ENCODE peak calls at places on chromosome 22, in nine cellular contexts. One of them, this sample, is unnamed.

GRCh38 chr22:22713416-22713815 is 69.0 kb downstream of the GGTLC2 start:
- DNase-seq in right atrium auricular region: no peak
- DNase-seq in heart left ventricle: no peak
- DNase-seq in CD8-positive, alpha-beta memory T cell: no peak
- DNase-seq in prostate gland: no peak
- DNase-seq in transverse colon: no peak
- DNase-seq in brain microvascular endothelial cell: no peak
- DNase-seq in neuronal stem cell: no peak
- DNase-seq in effector memory CD4-positive, alpha-beta T cell: no peak
- DNase-seq in this sample: no peak

GRCh38 chr22:19876941-19877625 is 22.4 kb upstream of the GNB1L start:
- DNase-seq in effector memory CD4-positive, alpha-beta T cell: no peak
- DNase-seq in transverse colon: no peak
- DNase-seq in right atrium auricular region: no peak
- DNase-seq in CD8-positive, alpha-beta memory T cell: no peak
- DNase-seq in brain microvascular endothelial cell: no peak
- DNase-seq in neuronal stem cell: no peak
- DNase-seq in prostate gland: no peak
- DNase-seq in heart left ventricle: no peak
- DNase-seq in this sample: peak; percentile 11

GRCh38 chr22:45009881-45010531 is at the start of gene PHF21B:
- DNase-seq in CD8-positive, alpha-beta memory T cell: no peak
- DNase-seq in transverse colon: no peak
- DNase-seq in brain microvascular endothelial cell: no peak
- DNase-seq in right atrium auricular region: no peak
- DNase-seq in heart left ventricle: peak; percentile 60
- DNase-seq in neuronal stem cell: peak; percentile 86
- DNase-seq in prostate gland: peak; percentile 70
- DNase-seq in effector memory CD4-positive, alpha-beta T cell: no peak
- DNase-seq in this sample: no peak

GRCh38 chr22:33515733-33516297 is 404.5 kb downstream of the LARGE1 start:
- DNase-seq in neuronal stem cell: no peak
- DNase-seq in right atrium auricular region: no peak
- DNase-seq in heart left ventricle: no peak
- DNase-seq in CD8-positive, alpha-beta memory T cell: no peak
- DNase-seq in brain microvascular endothelial cell: no peak
- DNase-seq in prostate gland: no peak
- DNase-seq in effector memory CD4-positive, alpha-beta T cell: no peak
- DNase-seq in transverse colon: no peak
- DNase-seq in this sample: peak; percentile 76

GRCh38 chr22:36816635-36817428 is at the start of gene PVALB:
- DNase-seq in right atrium auricular region: no peak
- DNase-seq in transverse colon: no peak
- DNase-seq in effector memory CD4-positive, alpha-beta T cell: no peak
- DNase-seq in brain microvascular endothelial cell: peak; percentile 2
- DNase-seq in prostate gland: no peak
- DNase-seq in CD8-positive, alpha-beta memory T cell: no peak
- DNase-seq in heart left ventricle: no peak
- DNase-seq in neuronal stem cell: no peak
- DNase-seq in this sample: no peak

GRCh38 chr22:49571326-49571725 is 256.3 kb downstream of the BRD1 start:
- DNase-seq in neuronal stem cell: no peak
- DNase-seq in effector memory CD4-positive, alpha-beta T cell: no peak
- DNase-seq in CD8-positive, alpha-beta memory T cell: no peak
- DNase-seq in prostate gland: no peak
- DNase-seq in transverse colon: no peak
- DNase-seq in heart left ventricle: no peak
- DNase-seq in right atrium auricular region: no peak
- DNase-seq in brain microvascular endothelial cell: no peak
- DNase-seq in this sample: peak; percentile 8

GRCh38 chr22:50528682-50529415 is 963 bp downstream of the TYMP start:
- DNase-seq in heart left ventricle: no peak
- DNase-seq in brain microvascular endothelial cell: no peak
- DNase-seq in neuronal stem cell: no peak
- DNase-seq in prostate gland: no peak
- DNase-seq in effector memory CD4-positive, alpha-beta T cell: no peak
- DNase-seq in right atrium auricular region: no peak
- DNase-seq in transverse colon: peak; percentile 26
- DNase-seq in CD8-positive, alpha-beta memory T cell: no peak
- DNase-seq in this sample: peak; percentile 50

GRCh38 chr22:48941903-48942625 is 885.6 kb downstream of the BRD1 start:
- DNase-seq in CD8-positive, alpha-beta memory T cell: no peak
- DNase-seq in prostate gland: no peak
- DNase-seq in transverse colon: peak; percentile 1
- DNase-seq in right atrium auricular region: peak; percentile 28
- DNase-seq in brain microvascular endothelial cell: no peak
- DNase-seq in heart left ventricle: no peak
- DNase-seq in neuronal stem cell: no peak
- DNase-seq in effector memory CD4-positive, alpha-beta T cell: no peak
- DNase-seq in this sample: no peak

GRCh38 chr22:30453731-30454510 is 17.9 kb downstream of the SEC14L3 start:
- DNase-seq in effector memory CD4-positive, alpha-beta T cell: no peak
- DNase-seq in prostate gland: no peak
- DNase-seq in right atrium auricular region: no peak
- DNase-seq in transverse colon: no peak
- DNase-seq in heart left ventricle: no peak
- DNase-seq in neuronal stem cell: no peak
- DNase-seq in CD8-positive, alpha-beta memory T cell: no peak
- DNase-seq in brain microvascular endothelial cell: no peak
- DNase-seq in this sample: no peak

GRCh38 chr22:31520036-31520435 is 23.7 kb downstream of the SFI1 start:
- DNase-seq in neuronal stem cell: no peak
- DNase-seq in CD8-positive, alpha-beta memory T cell: no peak
- DNase-seq in transverse colon: no peak
- DNase-seq in right atrium auricular region: no peak
- DNase-seq in brain microvascular endothelial cell: no peak
- DNase-seq in effector memory CD4-positive, alpha-beta T cell: no peak
- DNase-seq in heart left ventricle: no peak
- DNase-seq in prostate gland: no peak
- DNase-seq in this sample: no peak

GRCh38 chr22:37465721-37466120 is 20.5 kb downstream of the MFNG start:
- DNase-seq in heart left ventricle: no peak
- DNase-seq in neuronal stem cell: no peak
- DNase-seq in prostate gland: no peak
- DNase-seq in effector memory CD4-positive, alpha-beta T cell: no peak
- DNase-seq in transverse colon: no peak
- DNase-seq in right atrium auricular region: no peak
- DNase-seq in brain microvascular endothelial cell: no peak
- DNase-seq in CD8-positive, alpha-beta memory T cell: no peak
- DNase-seq in this sample: no peak

GRCh38 chr22:42732071-42732470 is 11.4 kb upstream of the A4GALT start:
- DNase-seq in CD8-positive, alpha-beta memory T cell: no peak
- DNase-seq in heart left ventricle: no peak
- DNase-seq in brain microvascular endothelial cell: no peak
- DNase-seq in transverse colon: no peak
- DNase-seq in effector memory CD4-positive, alpha-beta T cell: no peak
- DNase-seq in neuronal stem cell: no peak
- DNase-seq in right atrium auricular region: no peak
- DNase-seq in prostate gland: no peak
- DNase-seq in this sample: no peak

GRCh38 chr22:42725606-42726355 is 5.1 kb upstream of the A4GALT start:
- DNase-seq in transverse colon: no peak
- DNase-seq in heart left ventricle: no peak
- DNase-seq in CD8-positive, alpha-beta memory T cell: no peak
- DNase-seq in brain microvascular endothelial cell: no peak
- DNase-seq in prostate gland: no peak
- DNase-seq in right atrium auricular region: no peak
- DNase-seq in neuronal stem cell: no peak
- DNase-seq in effector memory CD4-positive, alpha-beta T cell: no peak
- DNase-seq in this sample: no peak

GRCh38 chr22:42724062-42724461 is 3.4 kb upstream of the A4GALT start:
- DNase-seq in heart left ventricle: no peak
- DNase-seq in transverse colon: no peak
- DNase-seq in prostate gland: no peak
- DNase-seq in right atrium auricular region: no peak
- DNase-seq in neuronal stem cell: no peak
- DNase-seq in brain microvascular endothelial cell: no peak
- DNase-seq in effector memory CD4-positive, alpha-beta T cell: no peak
- DNase-seq in CD8-positive, alpha-beta memory T cell: no peak
- DNase-seq in this sample: no peak

GRCh38 chr22:42721045-42721434 is 370 bp upstream of the A4GALT start:
- DNase-seq in right atrium auricular region: no peak
- DNase-seq in prostate gland: no peak
- DNase-seq in transverse colon: no peak
- DNase-seq in heart left ventricle: no peak
- DNase-seq in CD8-positive, alpha-beta memory T cell: no peak
- DNase-seq in brain microvascular endothelial cell: no peak
- DNase-seq in effector memory CD4-positive, alpha-beta T cell: no peak
- DNase-seq in neuronal stem cell: no peak
- DNase-seq in this sample: no peak

DNA sequence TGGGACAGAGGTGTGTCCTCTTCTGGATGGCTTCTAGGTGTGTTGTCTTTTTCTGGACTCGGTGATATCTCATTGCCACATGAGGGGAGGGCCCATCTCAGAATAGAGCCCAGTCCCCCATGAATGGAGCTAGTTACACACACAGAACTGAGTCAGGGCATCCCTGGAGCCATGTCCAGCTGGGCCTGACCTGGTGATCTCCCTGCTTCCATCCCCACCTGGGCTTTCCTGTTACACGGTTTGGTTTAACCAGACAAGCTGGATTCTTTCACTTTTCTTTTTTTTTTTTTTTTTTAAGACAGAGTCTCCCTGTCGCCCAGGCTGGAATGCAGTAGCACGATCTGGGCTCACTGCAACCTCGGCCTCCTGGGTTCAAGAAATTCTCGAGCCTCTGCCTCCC is 6.1 kb upstream of the A4GALT start:
- DNase-seq in CD8-positive, alpha-beta memory T cell: no peak
- DNase-seq in transverse colon: no peak
- DNase-seq in heart left ventricle: no peak
- DNase-seq in neuronal stem cell: no peak
- DNase-seq in prostate gland: no peak
- DNase-seq in right atrium auricular region: no peak
- DNase-seq in brain microvascular endothelial cell: no peak
- DNase-seq in effector memory CD4-positive, alpha-beta T cell: no peak
- DNase-seq in this sample: no peak
- H3K27ac ChIP-seq in CD8-positive, alpha-beta memory T cell: no peak overlapping the region
- H3K27ac ChIP-seq in transverse colon: no peak overlapping the region
- H3K27ac ChIP-seq in heart left ventricle: no peak overlapping the region
- H3K27ac ChIP-seq in neuronal stem cell: no peak overlapping the region
- H3K27ac ChIP-seq in prostate gland: peak overlapping the region; percentile 72
- H3K27ac ChIP-seq in right atrium auricular region: no peak overlapping the region
- H3K27ac ChIP-seq in brain microvascular endothelial cell: no peak overlapping the region
- H3K27ac ChIP-seq in effector memory CD4-positive, alpha-beta T cell: no peak overlapping the region
- H3K27ac ChIP-seq in this sample: no peak overlapping the region

GRCh38 chr22:46272196-46272595 is 4.4 kb downstream of the TTC38 start:
- DNase-seq in brain microvascular endothelial cell: no peak
- DNase-seq in transverse colon: no peak
- DNase-seq in CD8-positive, alpha-beta memory T cell: no peak
- DNase-seq in heart left ventricle: no peak
- DNase-seq in neuronal stem cell: no peak
- DNase-seq in right atrium auricular region: no peak
- DNase-seq in effector memory CD4-positive, alpha-beta T cell: no peak
- DNase-seq in prostate gland: no peak
- DNase-seq in this sample: no peak

GRCh38 chr22:46274381-46274780 is 6.6 kb downstream of the TTC38 start:
- DNase-seq in prostate gland: no peak
- DNase-seq in heart left ventricle: no peak
- DNase-seq in transverse colon: no peak
- DNase-seq in brain microvascular endothelial cell: no peak
- DNase-seq in CD8-positive, alpha-beta memory T cell: no peak
- DNase-seq in neuronal stem cell: no peak
- DNase-seq in right atrium auricular region: no peak
- DNase-seq in effector memory CD4-positive, alpha-beta T cell: no peak
- DNase-seq in this sample: no peak

GRCh38 chr22:46273432-46274148 is 5.8 kb downstream of the TTC38 start:
- DNase-seq in right atrium auricular region: no peak
- DNase-seq in prostate gland: no peak
- DNase-seq in neuronal stem cell: no peak
- DNase-seq in brain microvascular endothelial cell: no peak
- DNase-seq in transverse colon: no peak
- DNase-seq in heart left ventricle: no peak
- DNase-seq in CD8-positive, alpha-beta memory T cell: no peak
- DNase-seq in effector memory CD4-positive, alpha-beta T cell: no peak
- DNase-seq in this sample: no peak

GRCh38 chr22:46275455-46276129 is 7.8 kb downstream of the TTC38 start:
- DNase-seq in prostate gland: no peak
- DNase-seq in CD8-positive, alpha-beta memory T cell: no peak
- DNase-seq in transverse colon: no peak
- DNase-seq in effector memory CD4-positive, alpha-beta T cell: no peak
- DNase-seq in neuronal stem cell: no peak
- DNase-seq in right atrium auricular region: no peak
- DNase-seq in heart left ventricle: no peak
- DNase-seq in brain microvascular endothelial cell: no peak
- DNase-seq in this sample: no peak

DNA sequence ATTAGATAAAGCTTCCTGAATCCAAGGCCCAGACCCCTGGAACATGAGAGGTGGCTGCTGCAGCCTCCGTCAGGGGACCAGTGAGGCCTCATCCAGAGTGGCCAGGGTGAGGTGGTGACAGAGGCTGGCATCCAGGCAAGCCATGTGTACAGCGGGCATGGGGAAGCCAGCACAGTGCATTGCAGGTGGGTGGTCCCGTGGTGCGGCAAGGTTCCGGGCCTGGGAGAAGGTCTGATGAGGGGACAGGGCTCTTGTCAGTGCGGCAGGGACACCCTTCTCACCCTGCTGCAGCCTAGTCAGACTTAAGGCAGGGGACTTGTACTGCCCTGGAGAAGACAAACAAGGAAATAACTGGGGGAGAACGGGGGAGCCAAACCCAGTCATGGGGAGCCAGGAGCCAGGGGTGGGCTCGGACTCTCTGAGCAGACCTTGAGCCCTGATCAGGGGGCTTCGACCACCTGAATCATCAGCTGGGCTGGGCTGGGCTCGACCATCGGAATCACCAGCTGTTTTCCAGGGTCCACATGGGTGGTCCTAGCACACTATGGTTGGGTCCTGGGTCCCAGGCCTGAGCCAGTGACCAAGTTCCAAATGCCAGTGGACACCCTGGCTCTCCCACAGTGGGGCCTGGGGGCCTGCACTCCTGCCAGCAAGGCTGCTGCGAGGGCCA is 5.1 kb downstream of the TTC38 start:
- DNase-seq in effector memory CD4-positive, alpha-beta T cell: no peak
- DNase-seq in heart left ventricle: no peak
- DNase-seq in prostate gland: no peak
- DNase-seq in transverse colon: no peak
- DNase-seq in neuronal stem cell: no peak
- DNase-seq in right atrium auricular region: no peak
- DNase-seq in brain microvascular endothelial cell: no peak
- DNase-seq in CD8-positive, alpha-beta memory T cell: no peak
- DNase-seq in this sample: no peak
- H3K36me3 ChIP-seq in effector memory CD4-positive, alpha-beta T cell: peaks cover 6% of the 10 kb centered on the region
- H3K36me3 ChIP-seq in heart left ventricle: peaks cover 71% of the 10 kb centered on the region
- H3K36me3 ChIP-seq in prostate gland: peaks cover 2% of the 10 kb centered on the region
- H3K36me3 ChIP-seq in transverse colon: no peaks in the 10 kb centered on the region
- H3K36me3 ChIP-seq in neuronal stem cell: peaks cover 17% of the 10 kb centered on the region
- H3K36me3 ChIP-seq in right atrium auricular region: peaks cover 57% of the 10 kb centered on the region
- H3K36me3 ChIP-seq in brain microvascular endothelial cell: peaks cover 30% of the 10 kb centered on the region
- H3K36me3 ChIP-seq in CD8-positive, alpha-beta memory T cell: peaks cover 9% of the 10 kb centered on the region
- H3K36me3 ChIP-seq in this sample: peaks cover 18% of the 10 kb centered on the region

GRCh38 chr22:46546466-46547178 is 9.2 kb upstream of the CELSR1 start:
- DNase-seq in transverse colon: no peak
- DNase-seq in heart left ventricle: peak; percentile 87
- DNase-seq in neuronal stem cell: no peak
- DNase-seq in right atrium auricular region: peak; percentile 74
- DNase-seq in effector memory CD4-positive, alpha-beta T cell: no peak
- DNase-seq in CD8-positive, alpha-beta memory T cell: no peak
- DNase-seq in prostate gland: no peak
- DNase-seq in brain microvascular endothelial cell: peak; percentile 24
- DNase-seq in this sample: peak; percentile 77
- H3K27ac ChIP-seq in transverse colon: peak overlapping the region; percentile 62
- H3K27ac ChIP-seq in heart left ventricle: peak overlapping the region; percentile 83
- H3K27ac ChIP-seq in neuronal stem cell: no peak overlapping the region
- H3K27ac ChIP-seq in right atrium auricular region: peak overlapping the region; percentile 85
- H3K27ac ChIP-seq in effector memory CD4-positive, alpha-beta T cell: no peak overlapping the region
- H3K27ac ChIP-seq in CD8-positive, alpha-beta memory T cell: no peak overlapping the region
- H3K27ac ChIP-seq in prostate gland: peak overlapping the region; percentile 52
- H3K27ac ChIP-seq in brain microvascular endothelial cell: no peak overlapping the region
- H3K27ac ChIP-seq in this sample: peak overlapping the region; percentile 69

GRCh38 chr22:39671936-39672335 is 101.4 kb downstream of the CACNA1I start:
- DNase-seq in right atrium auricular region: no peak
- DNase-seq in prostate gland: no peak
- DNase-seq in heart left ventricle: no peak
- DNase-seq in neuronal stem cell: no peak
- DNase-seq in CD8-positive, alpha-beta memory T cell: no peak
- DNase-seq in transverse colon: no peak
- DNase-seq in effector memory CD4-positive, alpha-beta T cell: no peak
- DNase-seq in brain microvascular endothelial cell: no peak
- DNase-seq in this sample: no peak
- H3K36me3 ChIP-seq in right atrium auricular region: no peaks in the 10 kb centered on the region
- H3K36me3 ChIP-seq in prostate gland: no peaks in the 10 kb centered on the region
- H3K36me3 ChIP-seq in heart left ventricle: no peaks in the 10 kb centered on the region
- H3K36me3 ChIP-seq in neuronal stem cell: no peaks in the 10 kb centered on the region
- H3K36me3 ChIP-seq in CD8-positive, alpha-beta memory T cell: peaks cover 14% of the 10 kb centered on the region
- H3K36me3 ChIP-seq in transverse colon: no peaks in the 10 kb centered on the region
- H3K36me3 ChIP-seq in effector memory CD4-positive, alpha-beta T cell: peaks cover 39% of the 10 kb centered on the region
- H3K36me3 ChIP-seq in brain microvascular endothelial cell: no peaks in the 10 kb centered on the region
- H3K36me3 ChIP-seq in this sample: no peaks in the 10 kb centered on the region